ENCODE peak calls at places on chromosomes 4 and X, in six cellular contexts. One of them, this sample, is unnamed.

GRCh38 chrX:110414679-110415439 is 56.2 kb downstream of the RTL9 start:
- DNase-seq in effector memory CD4-positive, alpha-beta T cell: no peak
- DNase-seq in transverse colon: no peak
- DNase-seq in gastrocnemius medialis: no peak
- DNase-seq in colonic mucosa: no peak
- DNase-seq in AG04450: no peak
- DNase-seq in this sample: no peak

GRCh38 chrX:68504237-68504636 is 5.4 kb downstream of the YIPF6 start:
- DNase-seq in colonic mucosa: no peak
- DNase-seq in AG04450: peak; percentile 39
- DNase-seq in gastrocnemius medialis: no peak
- DNase-seq in effector memory CD4-positive, alpha-beta T cell: peak; percentile 24
- DNase-seq in transverse colon: no peak
- DNase-seq in this sample: no peak

GRCh38 chr4:108081251-108081650 is 87.5 kb downstream of the LEF1 start:
- DNase-seq in transverse colon: no peak
- DNase-seq in gastrocnemius medialis: no peak
- DNase-seq in colonic mucosa: no peak
- DNase-seq in effector memory CD4-positive, alpha-beta T cell: no peak
- DNase-seq in AG04450: no peak
- DNase-seq in this sample: no peak

GRCh38 chrX:18461431-18461830 is 36.0 kb downstream of the CDKL5 start:
- DNase-seq in gastrocnemius medialis: no peak
- DNase-seq in AG04450: no peak
- DNase-seq in transverse colon: no peak
- DNase-seq in effector memory CD4-positive, alpha-beta T cell: no peak
- DNase-seq in colonic mucosa: no peak
- DNase-seq in this sample: no peak

GRCh38 chrX:11180571-11180970 is 69.4 kb downstream of the HCCS start:
- DNase-seq in colonic mucosa: no peak
- DNase-seq in AG04450: no peak
- DNase-seq in gastrocnemius medialis: no peak
- DNase-seq in effector memory CD4-positive, alpha-beta T cell: no peak
- DNase-seq in transverse colon: no peak
- DNase-seq in this sample: no peak

GRCh38 chrX:17542123-17542522 is 167.1 kb downstream of the NHS start:
- DNase-seq in transverse colon: no peak
- DNase-seq in effector memory CD4-positive, alpha-beta T cell: no peak
- DNase-seq in gastrocnemius medialis: no peak
- DNase-seq in AG04450: no peak
- DNase-seq in colonic mucosa: no peak
- DNase-seq in this sample: peak; percentile 27

GRCh38 chr4:83870551-83870950 is 334.6 kb downstream of the GPAT3 start:
- DNase-seq in transverse colon: no peak
- DNase-seq in gastrocnemius medialis: no peak
- DNase-seq in AG04450: no peak
- DNase-seq in colonic mucosa: no peak
- DNase-seq in effector memory CD4-positive, alpha-beta T cell: no peak
- DNase-seq in this sample: no peak

GRCh38 chr4:108168672-108169562 is at the start of gene LEF1:
- DNase-seq in transverse colon: peak; percentile 33
- DNase-seq in AG04450: no peak
- DNase-seq in colonic mucosa: peak; percentile 25
- DNase-seq in gastrocnemius medialis: no peak
- DNase-seq in effector memory CD4-positive, alpha-beta T cell: peak; percentile 19
- DNase-seq in this sample: peak; percentile 49

GRCh38 chr4:87213425-87213824 is 7.0 kb downstream of the KLHL8 start:
- DNase-seq in transverse colon: no peak
- DNase-seq in effector memory CD4-positive, alpha-beta T cell: no peak
- DNase-seq in gastrocnemius medialis: no peak
- DNase-seq in AG04450: no peak
- DNase-seq in colonic mucosa: no peak
- DNase-seq in this sample: no peak

GRCh38 chr4:159764343-159764952 is 661.6 kb downstream of the RAPGEF2 start:
- DNase-seq in AG04450: no peak
- DNase-seq in effector memory CD4-positive, alpha-beta T cell: no peak
- DNase-seq in gastrocnemius medialis: no peak
- DNase-seq in transverse colon: no peak
- DNase-seq in colonic mucosa: peak; percentile 19
- DNase-seq in this sample: peak; percentile 15

GRCh38 chr4:183636488-183636887 is 22.5 kb downstream of the RWDD4 start:
- DNase-seq in effector memory CD4-positive, alpha-beta T cell: no peak
- DNase-seq in AG04450: no peak
- DNase-seq in gastrocnemius medialis: no peak
- DNase-seq in colonic mucosa: no peak
- DNase-seq in transverse colon: peak; percentile 14
- DNase-seq in this sample: peak; percentile 40

GRCh38 chrX:41721590-41721989 is 2.4 kb upstream of the GPR82 start:
- DNase-seq in transverse colon: no peak
- DNase-seq in effector memory CD4-positive, alpha-beta T cell: no peak
- DNase-seq in colonic mucosa: no peak
- DNase-seq in gastrocnemius medialis: no peak
- DNase-seq in AG04450: no peak
- DNase-seq in this sample: no peak

GRCh38 chrX:133938530-133938929 is 46.9 kb downstream of the GPC3 start:
- DNase-seq in AG04450: no peak
- DNase-seq in gastrocnemius medialis: no peak
- DNase-seq in effector memory CD4-positive, alpha-beta T cell: no peak
- DNase-seq in colonic mucosa: no peak
- DNase-seq in transverse colon: no peak
- DNase-seq in this sample: no peak

GRCh38 chrX:40158036-40158706 is 60.4 kb upstream of the BCOR start:
- DNase-seq in AG04450: no peak
- DNase-seq in transverse colon: no peak
- DNase-seq in effector memory CD4-positive, alpha-beta T cell: no peak
- DNase-seq in colonic mucosa: no peak
- DNase-seq in gastrocnemius medialis: no peak
- DNase-seq in this sample: no peak

GRCh38 chrX:57933321-57933720 is 23.1 kb upstream of the ZXDA start:
- DNase-seq in effector memory CD4-positive, alpha-beta T cell: no peak
- DNase-seq in transverse colon: no peak
- DNase-seq in AG04450: no peak
- DNase-seq in colonic mucosa: no peak
- DNase-seq in gastrocnemius medialis: no peak
- DNase-seq in this sample: no peak

GRCh38 chrX:57932266-57932665 is 22.0 kb upstream of the ZXDA start:
- DNase-seq in colonic mucosa: no peak
- DNase-seq in effector memory CD4-positive, alpha-beta T cell: no peak
- DNase-seq in gastrocnemius medialis: no peak
- DNase-seq in transverse colon: no peak
- DNase-seq in AG04450: no peak
- DNase-seq in this sample: no peak

GRCh38 chrX:57925806-57926205 is 15.5 kb upstream of the ZXDA start:
- DNase-seq in gastrocnemius medialis: no peak
- DNase-seq in AG04450: no peak
- DNase-seq in colonic mucosa: no peak
- DNase-seq in transverse colon: no peak
- DNase-seq in effector memory CD4-positive, alpha-beta T cell: no peak
- DNase-seq in this sample: no peak

GRCh38 chrX:57929373-57929772 is 19.1 kb upstream of the ZXDA start:
- DNase-seq in gastrocnemius medialis: no peak
- DNase-seq in colonic mucosa: no peak
- DNase-seq in effector memory CD4-positive, alpha-beta T cell: no peak
- DNase-seq in transverse colon: no peak
- DNase-seq in AG04450: no peak
- DNase-seq in this sample: no peak

GRCh38 chrX:57930051-57930450 is 19.8 kb upstream of the ZXDA start:
- DNase-seq in transverse colon: no peak
- DNase-seq in colonic mucosa: no peak
- DNase-seq in effector memory CD4-positive, alpha-beta T cell: no peak
- DNase-seq in gastrocnemius medialis: no peak
- DNase-seq in AG04450: no peak
- DNase-seq in this sample: no peak
- H3K9me3 ChIP-seq in transverse colon: no peaks in the 10 kb centered on the region
- H3K9me3 ChIP-seq in colonic mucosa: no peaks in the 10 kb centered on the region
- H3K9me3 ChIP-seq in effector memory CD4-positive, alpha-beta T cell: no peaks in the 10 kb centered on the region
- H3K9me3 ChIP-seq in gastrocnemius medialis: no peaks in the 10 kb centered on the region
- H3K9me3 ChIP-seq in AG04450: no peaks in the 10 kb centered on the region
- H3K9me3 ChIP-seq in this sample: no peaks in the 10 kb centered on the region

GRCh38 chr4:6782147-6782845 is at the start of gene KIAA0232:
- DNase-seq in AG04450: peak; percentile 85
- DNase-seq in transverse colon: peak; percentile 93
- DNase-seq in effector memory CD4-positive, alpha-beta T cell: peak; percentile 86
- DNase-seq in colonic mucosa: peak; percentile 93
- DNase-seq in gastrocnemius medialis: peak; percentile 81
- DNase-seq in this sample: peak; percentile 93
- H3K27ac ChIP-seq in AG04450: peak within 1 kb of the TSS; percentile 91
- H3K27ac ChIP-seq in transverse colon: peak within 1 kb of the TSS; percentile 100
- H3K27ac ChIP-seq in effector memory CD4-positive, alpha-beta T cell: peak within 1 kb of the TSS; percentile 96
- H3K27ac ChIP-seq in colonic mucosa: peak within 1 kb of the TSS; percentile 99
- H3K27ac ChIP-seq in gastrocnemius medialis: peak within 1 kb of the TSS; percentile 96
- H3K27ac ChIP-seq in this sample: peak within 1 kb of the TSS; percentile 100

DNA sequence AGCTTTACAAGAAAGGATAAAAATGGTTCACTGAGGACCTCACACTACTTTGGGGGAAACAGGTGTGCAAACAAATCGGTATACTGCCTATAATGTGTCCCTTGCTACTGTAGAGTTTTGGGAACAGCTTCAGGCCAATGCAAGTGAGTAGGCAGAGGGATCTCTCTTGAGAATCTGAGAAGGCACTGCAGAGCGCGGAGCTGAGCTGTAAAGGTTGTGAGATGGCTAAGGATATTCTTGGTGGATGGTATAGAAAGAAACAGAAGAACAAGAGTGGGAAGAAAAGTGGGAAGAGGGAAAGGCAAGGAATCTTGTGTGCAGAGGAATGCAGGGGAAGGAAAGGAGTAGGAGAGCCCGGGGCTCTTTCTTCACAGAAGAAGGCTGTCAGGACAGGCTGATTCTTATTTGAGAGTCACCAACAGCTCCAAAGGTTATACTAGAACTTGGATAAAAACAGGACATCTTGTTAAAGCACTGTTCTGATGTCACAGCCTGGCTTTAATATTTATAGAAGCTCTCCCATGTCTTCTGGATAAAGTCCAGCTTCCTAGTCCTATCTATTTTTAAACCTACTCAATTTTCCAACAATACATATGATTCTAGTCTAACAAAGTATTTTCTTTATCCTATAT is 985.6 kb upstream of the HS3ST1 start:
- DNase-seq in gastrocnemius medialis: no peak
- DNase-seq in AG04450: no peak
- DNase-seq in effector memory CD4-positive, alpha-beta T cell: no peak
- DNase-seq in colonic mucosa: no peak
- DNase-seq in transverse colon: no peak
- DNase-seq in this sample: no peak
- H3K9me3 ChIP-seq in gastrocnemius medialis: no peaks in the 10 kb centered on the region
- H3K9me3 ChIP-seq in AG04450: no peaks in the 10 kb centered on the region
- H3K9me3 ChIP-seq in effector memory CD4-positive, alpha-beta T cell: no peaks in the 10 kb centered on the region
- H3K9me3 ChIP-seq in colonic mucosa: no peaks in the 10 kb centered on the region
- H3K9me3 ChIP-seq in transverse colon: no peaks in the 10 kb centered on the region
- H3K9me3 ChIP-seq in this sample: no peaks in the 10 kb centered on the region

DNA sequence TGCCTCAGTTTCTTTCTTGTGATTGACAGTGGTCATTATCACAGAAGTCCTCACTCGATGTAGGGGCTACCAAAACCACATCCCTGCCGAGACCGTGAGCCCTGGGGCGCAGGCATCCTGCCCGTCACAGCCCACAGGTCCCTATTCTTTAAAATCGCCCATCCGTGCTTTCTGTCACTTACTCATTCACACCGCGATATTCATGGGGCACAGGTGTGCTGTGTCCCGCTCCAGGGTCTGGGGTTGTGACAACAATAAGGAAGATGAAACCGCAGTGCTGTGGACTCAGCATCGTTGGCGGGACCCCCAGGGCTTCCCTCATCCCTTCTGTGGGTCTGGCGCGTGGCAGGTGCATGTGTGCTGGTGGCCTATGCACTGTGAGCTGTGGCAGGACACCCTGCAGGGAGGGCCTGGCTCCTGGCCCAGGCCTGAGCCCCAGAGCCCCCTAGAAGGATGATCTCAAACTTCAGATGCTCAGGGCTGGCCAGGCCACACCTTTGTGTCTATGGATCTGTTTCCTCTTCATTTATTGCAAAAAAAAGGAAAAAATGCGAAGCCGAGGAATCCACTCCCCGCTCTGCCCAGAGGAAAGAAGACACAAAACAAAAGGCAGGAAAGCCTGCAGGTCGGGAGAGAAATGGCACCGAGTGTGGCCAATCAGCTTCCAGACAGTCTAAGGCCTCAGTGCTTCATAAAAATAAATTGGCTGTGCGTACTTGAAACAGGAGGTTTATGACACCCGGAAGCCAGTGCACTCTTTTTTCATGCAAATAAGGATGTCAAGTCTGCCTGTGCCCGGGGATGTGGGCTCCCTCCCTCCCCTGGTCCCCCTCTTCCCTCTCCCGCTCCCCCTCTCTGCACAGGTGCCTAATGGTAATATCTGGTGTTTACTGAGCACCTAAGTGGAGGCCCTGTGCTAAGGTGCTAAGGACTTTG is 109.5 kb upstream of the ADRA2C start:
- DNase-seq in gastrocnemius medialis: no peak
- DNase-seq in AG04450: no peak
- DNase-seq in effector memory CD4-positive, alpha-beta T cell: no peak
- DNase-seq in colonic mucosa: peak; percentile 24
- DNase-seq in transverse colon: no peak
- DNase-seq in this sample: no peak
- H3K27ac ChIP-seq in gastrocnemius medialis: no peak overlapping the region
- H3K27ac ChIP-seq in AG04450: no peak overlapping the region
- H3K27ac ChIP-seq in effector memory CD4-positive, alpha-beta T cell: no peak overlapping the region
- H3K27ac ChIP-seq in colonic mucosa: no peak overlapping the region
- H3K27ac ChIP-seq in transverse colon: no peak overlapping the region
- H3K27ac ChIP-seq in this sample: peak overlapping the region; percentile 58

This sample was measured in prostate gland.